ENCODE peak calls at places on chromosomes 11 and 22, in seven cellular contexts. One of them, this sample, is unnamed.
A peak's percentile ranks its signal among the peaks of the same experiment; 100 is the strongest.

GRCh38 chr11:73998846-73999575 is 9.9 kb downstream of the UCP3 start:
- DNase-seq in mucosa of descending colon: no peak
- DNase-seq in activated CD8-positive, alpha-beta T cell treated with anti-CD3 and anti-CD28 coated beads for 36 hours: no peak
- DNase-seq in RWPE1: no peak
- DNase-seq in WTC11: no peak
- DNase-seq in CD8-positive, alpha-beta T cell: no peak
- DNase-seq in osteocyte: no peak
- DNase-seq in this sample: no peak

GRCh38 chr11:24575392-24575791 is 78.5 kb downstream of the LUZP2 start:
- DNase-seq in mucosa of descending colon: no peak
- DNase-seq in activated CD8-positive, alpha-beta T cell treated with anti-CD3 and anti-CD28 coated beads for 36 hours: no peak
- DNase-seq in RWPE1: peak; percentile 49
- DNase-seq in WTC11: no peak
- DNase-seq in CD8-positive, alpha-beta T cell: no peak
- DNase-seq in osteocyte: no peak
- DNase-seq in this sample: no peak

GRCh38 chr11:65184146-65184545 is 2.4 kb downstream of the CAPN1 start:
- DNase-seq in mucosa of descending colon: no peak
- DNase-seq in activated CD8-positive, alpha-beta T cell treated with anti-CD3 and anti-CD28 coated beads for 36 hours: no peak
- DNase-seq in RWPE1: no peak
- DNase-seq in WTC11: peak; percentile 80
- DNase-seq in CD8-positive, alpha-beta T cell: no peak
- DNase-seq in osteocyte: no peak
- DNase-seq in this sample: no peak

GRCh38 chr22:22940961-22941605 is 53.5 kb downstream of the IGLL5 start:
- DNase-seq in mucosa of descending colon: no peak
- DNase-seq in activated CD8-positive, alpha-beta T cell treated with anti-CD3 and anti-CD28 coated beads for 36 hours: no peak
- DNase-seq in RWPE1: no peak
- DNase-seq in WTC11: peak; percentile 6
- DNase-seq in CD8-positive, alpha-beta T cell: no peak
- DNase-seq in osteocyte: peak; percentile 67
- DNase-seq in this sample: no peak

GRCh38 chr11:120652705-120653335 is 141.3 kb downstream of the GRIK4 start:
- DNase-seq in mucosa of descending colon: no peak
- DNase-seq in activated CD8-positive, alpha-beta T cell treated with anti-CD3 and anti-CD28 coated beads for 36 hours: peak; percentile 23
- DNase-seq in RWPE1: no peak
- DNase-seq in WTC11: no peak
- DNase-seq in CD8-positive, alpha-beta T cell: no peak
- DNase-seq in osteocyte: no peak
- DNase-seq in this sample: no peak

GRCh38 chr11:7994581-7995278 is 7.6 kb downstream of the EIF3F start:
- DNase-seq in mucosa of descending colon: no peak
- DNase-seq in activated CD8-positive, alpha-beta T cell treated with anti-CD3 and anti-CD28 coated beads for 36 hours: no peak
- DNase-seq in RWPE1: no peak
- DNase-seq in WTC11: no peak
- DNase-seq in CD8-positive, alpha-beta T cell: no peak
- DNase-seq in osteocyte: no peak
- DNase-seq in this sample: no peak

GRCh38 chr11:1867381-1867780 is 14.5 kb downstream of the LSP1 start:
- DNase-seq in mucosa of descending colon: peak; percentile 20
- DNase-seq in activated CD8-positive, alpha-beta T cell treated with anti-CD3 and anti-CD28 coated beads for 36 hours: no peak
- DNase-seq in RWPE1: no peak
- DNase-seq in WTC11: no peak
- DNase-seq in CD8-positive, alpha-beta T cell: no peak
- DNase-seq in osteocyte: no peak
- DNase-seq in this sample: no peak

GRCh38 chr22:26763633-26764295 is 106.4 kb downstream of the MIAT start:
- DNase-seq in mucosa of descending colon: no peak
- DNase-seq in activated CD8-positive, alpha-beta T cell treated with anti-CD3 and anti-CD28 coated beads for 36 hours: no peak
- DNase-seq in RWPE1: peak; percentile 3
- DNase-seq in WTC11: no peak
- DNase-seq in CD8-positive, alpha-beta T cell: no peak
- DNase-seq in osteocyte: no peak
- DNase-seq in this sample: no peak

GRCh38 chr11:120527111-120527748 is 15.7 kb downstream of the GRIK4 start:
- DNase-seq in mucosa of descending colon: no peak
- DNase-seq in activated CD8-positive, alpha-beta T cell treated with anti-CD3 and anti-CD28 coated beads for 36 hours: no peak
- DNase-seq in RWPE1: no peak
- DNase-seq in WTC11: peak; percentile 86
- DNase-seq in CD8-positive, alpha-beta T cell: no peak
- DNase-seq in osteocyte: no peak
- DNase-seq in this sample: no peak

GRCh38 chr11:28146123-28146751 is 38.0 kb downstream of the METTL15 start:
- DNase-seq in mucosa of descending colon: no peak
- DNase-seq in activated CD8-positive, alpha-beta T cell treated with anti-CD3 and anti-CD28 coated beads for 36 hours: no peak
- DNase-seq in RWPE1: peak; percentile 81
- DNase-seq in WTC11: no peak
- DNase-seq in CD8-positive, alpha-beta T cell: no peak
- DNase-seq in osteocyte: no peak
- DNase-seq in this sample: peak; percentile 51

GRCh38 chr22:31230871-31231621 is 18.9 kb downstream of the LIMK2 start:
- DNase-seq in mucosa of descending colon: no peak
- DNase-seq in activated CD8-positive, alpha-beta T cell treated with anti-CD3 and anti-CD28 coated beads for 36 hours: peak; percentile 43
- DNase-seq in RWPE1: no peak
- DNase-seq in WTC11: no peak
- DNase-seq in CD8-positive, alpha-beta T cell: peak; percentile 56
- DNase-seq in osteocyte: no peak
- DNase-seq in this sample: peak; percentile 62

GRCh38 chr22:50115693-50116092 is 25.9 kb downstream of the MOV10L1 start:
- DNase-seq in mucosa of descending colon: no peak
- DNase-seq in activated CD8-positive, alpha-beta T cell treated with anti-CD3 and anti-CD28 coated beads for 36 hours: no peak
- DNase-seq in RWPE1: no peak
- DNase-seq in WTC11: no peak
- DNase-seq in CD8-positive, alpha-beta T cell: no peak
- DNase-seq in osteocyte: no peak
- DNase-seq in this sample: no peak

GRCh38 chr11:60265373-60266214 is 14.9 kb upstream of the MS4A4A start:
- DNase-seq in mucosa of descending colon: no peak
- DNase-seq in activated CD8-positive, alpha-beta T cell treated with anti-CD3 and anti-CD28 coated beads for 36 hours: peak; percentile 25
- DNase-seq in RWPE1: peak; percentile 54
- DNase-seq in WTC11: no peak
- DNase-seq in CD8-positive, alpha-beta T cell: no peak
- DNase-seq in osteocyte: no peak
- DNase-seq in this sample: no peak

GRCh38 chr11:64900263-64900678 is 16.7 kb downstream of the ATG2A start:
- DNase-seq in mucosa of descending colon: no peak
- DNase-seq in activated CD8-positive, alpha-beta T cell treated with anti-CD3 and anti-CD28 coated beads for 36 hours: peak; percentile 82
- DNase-seq in RWPE1: peak; percentile 76
- DNase-seq in WTC11: no peak
- DNase-seq in CD8-positive, alpha-beta T cell: peak; percentile 67
- DNase-seq in osteocyte: no peak
- DNase-seq in this sample: no peak

GRCh38 chr11:22869325-22869724 is 9.1 kb upstream of the CCDC179 start:
- DNase-seq in mucosa of descending colon: no peak
- DNase-seq in activated CD8-positive, alpha-beta T cell treated with anti-CD3 and anti-CD28 coated beads for 36 hours: no peak
- DNase-seq in RWPE1: no peak
- DNase-seq in WTC11: no peak
- DNase-seq in CD8-positive, alpha-beta T cell: no peak
- DNase-seq in osteocyte: no peak
- DNase-seq in this sample: no peak

GRCh38 chr11:112128483-112129121 is 35.3 kb downstream of the IL18 start:
- DNase-seq in mucosa of descending colon: peak; percentile 81
- DNase-seq in activated CD8-positive, alpha-beta T cell treated with anti-CD3 and anti-CD28 coated beads for 36 hours: no peak
- DNase-seq in RWPE1: peak; percentile 72
- DNase-seq in WTC11: no peak
- DNase-seq in CD8-positive, alpha-beta T cell: no peak
- DNase-seq in osteocyte: no peak
- DNase-seq in this sample: peak; percentile 2

GRCh38 chr11:64337538-64338249 is 2.3 kb upstream of the CCDC88B start:
- DNase-seq in mucosa of descending colon: no peak
- DNase-seq in activated CD8-positive, alpha-beta T cell treated with anti-CD3 and anti-CD28 coated beads for 36 hours: no peak
- DNase-seq in RWPE1: no peak
- DNase-seq in WTC11: no peak
- DNase-seq in CD8-positive, alpha-beta T cell: no peak
- DNase-seq in osteocyte: no peak
- DNase-seq in this sample: no peak

GRCh38 chr11:19871531-19871930 is 158.9 kb downstream of the NAV2 start:
- DNase-seq in mucosa of descending colon: no peak
- DNase-seq in activated CD8-positive, alpha-beta T cell treated with anti-CD3 and anti-CD28 coated beads for 36 hours: no peak
- DNase-seq in RWPE1: no peak
- DNase-seq in WTC11: no peak
- DNase-seq in CD8-positive, alpha-beta T cell: no peak
- DNase-seq in osteocyte: no peak
- DNase-seq in this sample: no peak

GRCh38 chr11:106786251-106786650 is 232.0 kb downstream of the GUCY1A2 start:
- DNase-seq in mucosa of descending colon: no peak
- DNase-seq in activated CD8-positive, alpha-beta T cell treated with anti-CD3 and anti-CD28 coated beads for 36 hours: no peak
- DNase-seq in RWPE1: no peak
- DNase-seq in WTC11: no peak
- DNase-seq in CD8-positive, alpha-beta T cell: no peak
- DNase-seq in osteocyte: no peak
- DNase-seq in this sample: no peak

GRCh38 chr11:115279831-115280761 is 224.1 kb downstream of the CADM1 start:
- DNase-seq in mucosa of descending colon: no peak
- DNase-seq in activated CD8-positive, alpha-beta T cell treated with anti-CD3 and anti-CD28 coated beads for 36 hours: no peak
- DNase-seq in RWPE1: no peak
- DNase-seq in WTC11: no peak
- DNase-seq in CD8-positive, alpha-beta T cell: no peak
- DNase-seq in osteocyte: no peak
- DNase-seq in this sample: no peak

GRCh38 chr22:48494968-48495750 is 1332.5 kb downstream of the BRD1 start:
- DNase-seq in mucosa of descending colon: no peak
- DNase-seq in activated CD8-positive, alpha-beta T cell treated with anti-CD3 and anti-CD28 coated beads for 36 hours: no peak
- DNase-seq in RWPE1: no peak
- DNase-seq in WTC11: no peak
- DNase-seq in CD8-positive, alpha-beta T cell: no peak
- DNase-seq in osteocyte: no peak
- DNase-seq in this sample: no peak

GRCh38 chr11:98679673-98680072 is 341.1 kb upstream of the CNTN5 start:
- DNase-seq in mucosa of descending colon: no peak
- DNase-seq in activated CD8-positive, alpha-beta T cell treated with anti-CD3 and anti-CD28 coated beads for 36 hours: no peak
- DNase-seq in RWPE1: no peak
- DNase-seq in WTC11: no peak
- DNase-seq in CD8-positive, alpha-beta T cell: no peak
- DNase-seq in osteocyte: no peak
- DNase-seq in this sample: no peak

GRCh38 chr22:30511903-30512302 is 6.4 kb upstream of the SEC14L4 start:
- DNase-seq in mucosa of descending colon: no peak
- DNase-seq in activated CD8-positive, alpha-beta T cell treated with anti-CD3 and anti-CD28 coated beads for 36 hours: peak; percentile 23
- DNase-seq in RWPE1: no peak
- DNase-seq in WTC11: no peak
- DNase-seq in CD8-positive, alpha-beta T cell: no peak
- DNase-seq in osteocyte: no peak
- DNase-seq in this sample: no peak

GRCh38 chr22:39384750-39385480 is 14.7 kb upstream of the TAB1 start:
- DNase-seq in mucosa of descending colon: no peak
- DNase-seq in activated CD8-positive, alpha-beta T cell treated with anti-CD3 and anti-CD28 coated beads for 36 hours: no peak
- DNase-seq in RWPE1: no peak
- DNase-seq in WTC11: peak; percentile 72
- DNase-seq in CD8-positive, alpha-beta T cell: no peak
- DNase-seq in osteocyte: no peak
- DNase-seq in this sample: no peak

GRCh38 chr11:8267831-8268529 is 4.3 kb upstream of the LMO1 start:
- DNase-seq in mucosa of descending colon: no peak
- DNase-seq in activated CD8-positive, alpha-beta T cell treated with anti-CD3 and anti-CD28 coated beads for 36 hours: peak; percentile 38
- DNase-seq in RWPE1: no peak
- DNase-seq in WTC11: peak; percentile 43
- DNase-seq in CD8-positive, alpha-beta T cell: no peak
- DNase-seq in osteocyte: no peak
- DNase-seq in this sample: no peak

GRCh38 chr22:28299760-28300159 is 379.9 kb downstream of the TTC28 start:
- DNase-seq in mucosa of descending colon: no peak
- DNase-seq in activated CD8-positive, alpha-beta T cell treated with anti-CD3 and anti-CD28 coated beads for 36 hours: peak; percentile 11
- DNase-seq in RWPE1: no peak
- DNase-seq in WTC11: no peak
- DNase-seq in CD8-positive, alpha-beta T cell: no peak
- DNase-seq in osteocyte: no peak
- DNase-seq in this sample: no peak

GRCh38 chr11:61976813-61977475 is 9.5 kb upstream of the FTH1 start:
- DNase-seq in mucosa of descending colon: no peak
- DNase-seq in activated CD8-positive, alpha-beta T cell treated with anti-CD3 and anti-CD28 coated beads for 36 hours: no peak
- DNase-seq in RWPE1: no peak
- DNase-seq in WTC11: no peak
- DNase-seq in CD8-positive, alpha-beta T cell: no peak
- DNase-seq in osteocyte: no peak
- DNase-seq in this sample: no peak

GRCh38 chr22:36862251-36863242 is 1.7 kb downstream of the NCF4 start:
- DNase-seq in mucosa of descending colon: peak; percentile 73
- DNase-seq in activated CD8-positive, alpha-beta T cell treated with anti-CD3 and anti-CD28 coated beads for 36 hours: no peak
- DNase-seq in RWPE1: no peak
- DNase-seq in WTC11: no peak
- DNase-seq in CD8-positive, alpha-beta T cell: no peak
- DNase-seq in osteocyte: no peak
- DNase-seq in this sample: no peak

GRCh38 chr22:28116261-28116673 is 197.2 kb upstream of the PITPNB start:
- DNase-seq in mucosa of descending colon: no peak
- DNase-seq in activated CD8-positive, alpha-beta T cell treated with anti-CD3 and anti-CD28 coated beads for 36 hours: no peak
- DNase-seq in RWPE1: peak; percentile 71
- DNase-seq in WTC11: no peak
- DNase-seq in CD8-positive, alpha-beta T cell: no peak
- DNase-seq in osteocyte: no peak
- DNase-seq in this sample: peak; percentile 53

GRCh38 chr11:104630352-104630751 is 267.9 kb downstream of the CASP12 start:
- DNase-seq in mucosa of descending colon: no peak
- DNase-seq in activated CD8-positive, alpha-beta T cell treated with anti-CD3 and anti-CD28 coated beads for 36 hours: no peak
- DNase-seq in RWPE1: no peak
- DNase-seq in WTC11: no peak
- DNase-seq in CD8-positive, alpha-beta T cell: no peak
- DNase-seq in osteocyte: no peak
- DNase-seq in this sample: no peak

GRCh38 chr11:35717043-35717442 is 54.5 kb downstream of the TRIM44 start:
- DNase-seq in mucosa of descending colon: no peak
- DNase-seq in activated CD8-positive, alpha-beta T cell treated with anti-CD3 and anti-CD28 coated beads for 36 hours: peak; percentile 8
- DNase-seq in RWPE1: no peak
- DNase-seq in WTC11: peak; percentile 35
- DNase-seq in CD8-positive, alpha-beta T cell: no peak
- DNase-seq in osteocyte: no peak
- DNase-seq in this sample: no peak
- TF ChIP-seq CTCF in mucosa of descending colon: no peak
- TF ChIP-seq CTCF in activated CD8-positive, alpha-beta T cell treated with anti-CD3 and anti-CD28 coated beads for 36 hours: no peak
- TF ChIP-seq CTCF in RWPE1: no peak
- TF ChIP-seq CTCF in WTC11: no peak
- TF ChIP-seq CTCF in CD8-positive, alpha-beta T cell: no peak
- TF ChIP-seq CTCF in osteocyte: peak; percentile 18
- TF ChIP-seq CTCF in this sample: peak; percentile 2

GRCh38 chr22:43955040-43955882 is at the start of gene SAMM50:
- DNase-seq in mucosa of descending colon: peak; percentile 95
- DNase-seq in activated CD8-positive, alpha-beta T cell treated with anti-CD3 and anti-CD28 coated beads for 36 hours: peak; percentile 95
- DNase-seq in RWPE1: peak; percentile 84
- DNase-seq in WTC11: peak; percentile 91
- DNase-seq in CD8-positive, alpha-beta T cell: peak; percentile 93
- DNase-seq in osteocyte: peak; percentile 94
- DNase-seq in this sample: peak; percentile 72
- TF ChIP-seq CTCF in mucosa of descending colon: no peak
- TF ChIP-seq CTCF in activated CD8-positive, alpha-beta T cell treated with anti-CD3 and anti-CD28 coated beads for 36 hours: no peak
- TF ChIP-seq CTCF in RWPE1: peak; percentile 24
- TF ChIP-seq CTCF in WTC11: no peak
- TF ChIP-seq CTCF in CD8-positive, alpha-beta T cell: no peak
- TF ChIP-seq CTCF in osteocyte: peak; percentile 1
- TF ChIP-seq CTCF in this sample: no peak

GRCh38 chr22:20175597-20175900 is 24.7 kb upstream of the CCDC188 start:
- DNase-seq in mucosa of descending colon: no peak
- DNase-seq in activated CD8-positive, alpha-beta T cell treated with anti-CD3 and anti-CD28 coated beads for 36 hours: no peak
- DNase-seq in RWPE1: no peak
- DNase-seq in WTC11: no peak
- DNase-seq in CD8-positive, alpha-beta T cell: no peak
- DNase-seq in osteocyte: no peak
- DNase-seq in this sample: peak; percentile 30
- TF ChIP-seq CTCF in mucosa of descending colon: no peak
- TF ChIP-seq CTCF in activated CD8-positive, alpha-beta T cell treated with anti-CD3 and anti-CD28 coated beads for 36 hours: no peak
- TF ChIP-seq CTCF in RWPE1: no peak
- TF ChIP-seq CTCF in WTC11: no peak
- TF ChIP-seq CTCF in CD8-positive, alpha-beta T cell: no peak
- TF ChIP-seq CTCF in osteocyte: no peak
- TF ChIP-seq CTCF in this sample: peak; percentile 27

GRCh38 chr11:11667056-11667455 is 45.3 kb upstream of the GALNT18 start:
- DNase-seq in mucosa of descending colon: no peak
- DNase-seq in activated CD8-positive, alpha-beta T cell treated with anti-CD3 and anti-CD28 coated beads for 36 hours: no peak
- DNase-seq in RWPE1: no peak
- DNase-seq in WTC11: no peak
- DNase-seq in CD8-positive, alpha-beta T cell: no peak
- DNase-seq in osteocyte: no peak
- DNase-seq in this sample: no peak
- TF ChIP-seq CTCF in mucosa of descending colon: no peak
- TF ChIP-seq CTCF in activated CD8-positive, alpha-beta T cell treated with anti-CD3 and anti-CD28 coated beads for 36 hours: no peak
- TF ChIP-seq CTCF in RWPE1: no peak
- TF ChIP-seq CTCF in WTC11: no peak
- TF ChIP-seq CTCF in CD8-positive, alpha-beta T cell: no peak
- TF ChIP-seq CTCF in osteocyte: no peak
- TF ChIP-seq CTCF in this sample: no peak

This sample was measured in AG09319.